ENCODE peak calls at places on chromosomes 6 and 20, in five cellular contexts. B is spleen, V is GM10248, M is natural killer cell, K is ovary. W is an unnamed sample.

GRCh38 chr6:72952808-72953630 is 272.3 kb downstream of the KHDC1L start:
- DNase-seq in B (no peak), V (no peak), M (no peak), K (no peak), W (peak; percentile 9)

GRCh38 chr20:38260378-38261053 is at the start of gene KIAA1755:
- DNase-seq in B (no peak), V (no peak), M (no peak), K (peak; percentile 67), W (peak; percentile 15)

GRCh38 chr20:46255440-46256104 is 52.7 kb downstream of the CDH22 start:
- DNase-seq in B (peak; percentile 81), V (no peak), M (no peak), K (peak; percentile 84), W (peak; percentile 95)

GRCh38 chr6:88623531-88623930 is 339.9 kb downstream of the RNGTT start:
- DNase-seq in B (no peak), V (no peak), M (no peak), K (no peak), W (no peak)

GRCh38 chr6:166553563-166554271 is 32.8 kb downstream of the RAMACL start:
- DNase-seq in B (no peak), V (no peak), M (no peak), K (no peak), W (no peak)

GRCh38 chr6:161091972-161092701 is 100.6 kb downstream of the MAP3K4 start:
- DNase-seq in B (no peak), V (no peak), M (no peak), K (no peak), W (no peak)

GRCh38 chr6:39068391-39068790 is 19.8 kb downstream of the GLP1R start:
- DNase-seq in B (peak; percentile 37), V (no peak), M (no peak), K (no peak), W (no peak)

GRCh38 chr6:31687321-31687720 is 6.5 kb upstream of the LY6G5C start:
- DNase-seq in B (no peak), V (no peak), M (no peak), K (no peak), W (no peak)

GRCh38 chr6:139753198-139753861 is 378.9 kb upstream of the CITED2 start:
- DNase-seq in B (no peak), V (no peak), M (no peak), K (no peak), W (no peak)

GRCh38 chr20:62219992-62220665 is at the start of gene HRH3:
- DNase-seq in B (peak; percentile 85), V (peak; percentile 80), M (peak; percentile 49), K (peak; percentile 73), W (peak; percentile 69)

GRCh38 chr20:41222703-41223102 is 85.4 kb downstream of the PLCG1 start:
- DNase-seq in B (no peak), V (no peak), M (no peak), K (no peak), W (no peak)

GRCh38 chr20:15476781-15477180 is 1096.5 kb downstream of the KIF16B start:
- DNase-seq in B (no peak), V (no peak), M (no peak), K (no peak), W (no peak)

GRCh38 chr20:16299892-16300291 is 273.4 kb downstream of the KIF16B start:
- DNase-seq in B (no peak), V (no peak), M (no peak), K (no peak), W (no peak)

GRCh38 chr20:44979090-44979621 is 12.8 kb downstream of the STK4 start:
- DNase-seq in B (no peak), V (peak; percentile 65), M (peak; percentile 63), K (no peak), W (no peak)

GRCh38 chr6:118320652-118321051 is 227.4 kb upstream of the PLN start:
- DNase-seq in B (no peak), V (no peak), M (no peak), K (no peak), W (peak; percentile 94)

GRCh38 chr6:29831776-29832175 is 4.2 kb downstream of the HLA-G start:
- DNase-seq in B (no peak), V (no peak), M (no peak), K (no peak), W (no peak)

GRCh38 chr20:61874421-61875068 is 191.1 kb downstream of the TAF4 start:
- DNase-seq in B (no peak), V (no peak), M (no peak), K (no peak), W (peak; percentile 25)

GRCh38 chr6:167661456-167662103 is 165.1 kb upstream of the AFDN start:
- DNase-seq in B (peak; percentile 41), V (no peak), M (no peak), K (no peak), W (no peak)

GRCh38 chr20:50595433-50595895 is 85.3 kb downstream of the PTPN1 start:
- DNase-seq in B (no peak), V (no peak), M (no peak), K (no peak), W (no peak)

GRCh38 chr20:48779435-48779834 is 48.4 kb downstream of the PREX1 start:
- DNase-seq in B (no peak), V (no peak), M (no peak), K (no peak), W (no peak)

GRCh38 chr6:3939964-3940363 is 90.8 kb downstream of the FAM50B start:
- DNase-seq in B (no peak), V (no peak), M (no peak), K (no peak), W (no peak)

GRCh38 chr20:40532103-40532502 is 156.9 kb downstream of the MAFB start:
- DNase-seq in B (no peak), V (no peak), M (no peak), K (no peak), W (peak; percentile 33)

GRCh38 chr20:33826270-33826897 is 15.2 kb downstream of the CHMP4B start:
- DNase-seq in B (no peak), V (no peak), M (no peak), K (no peak), W (peak; percentile 10)

GRCh38 chr6:78808933-78809332 is 58.4 kb upstream of the IRAK1BP1 start:
- DNase-seq in B (no peak), V (no peak), M (no peak), K (no peak), W (no peak)

GRCh38 chr6:51814418-51814817 is 273.0 kb downstream of the PKHD1 start:
- DNase-seq in B (no peak), V (no peak), M (no peak), K (no peak), W (peak; percentile 96)

GRCh38 chr6:149079911-149080501 is 237.5 kb upstream of the TAB2 start:
- DNase-seq in B (no peak), V (no peak), M (no peak), K (peak; percentile 74), W (no peak)

GRCh38 chr6:47426524-47427302 is 50.9 kb upstream of the CD2AP start:
- DNase-seq in B (no peak), V (no peak), M (no peak), K (no peak), W (no peak)

W was measured in NCI-H69.